ENCODE peak calls at places on chromosomes 1 and 21, in five cellular contexts. E is CD8-positive, alpha-beta memory T cell; N is GM23338; A is GM23248; H is iPS DF 6.9. C is an unnamed sample.
A peak's percentile ranks its signal among the peaks of the same experiment; 100 is the strongest.

GRCh38 chr1:91523462-91523861 is 22.8 kb downstream of the CDC7 start:
- DNase-seq in E (no peak), N (no peak), A (peak; percentile 22), H (no peak), C (no peak)

GRCh38 chr1:82086739-82087138 is 286.0 kb downstream of the ADGRL2 start:
- DNase-seq in E (no peak), N (no peak), A (peak; percentile 4), H (no peak), C (no peak)

GRCh38 chr1:115098979-115099692 is 9.8 kb upstream of the TSPAN2 start:
- DNase-seq in E (peak; percentile 63), N (peak; percentile 59), A (peak; percentile 76), H (no peak), C (peak; percentile 24)

GRCh38 chr21:45854702-45855247 is 126.8 kb upstream of the COL6A1 start:
- DNase-seq in E (no peak), N (no peak), A (no peak), H (no peak), C (no peak)

GRCh38 chr1:41513388-41513745 is 28.9 kb upstream of the EDN2 start:
- DNase-seq in E (no peak), N (peak; percentile 72), A (no peak), H (no peak), C (no peak)

GRCh38 chr1:228306275-228307217 is 98.7 kb downstream of the OBSCN start:
- DNase-seq in E (no peak), N (no peak), A (no peak), H (no peak), C (no peak)

GRCh38 chr21:26845066-26845749 is at the start of gene ADAMTS1:
- DNase-seq in E (no peak), N (peak; percentile 87), A (peak; percentile 94), H (no peak), C (no peak)

GRCh38 chr1:77539510-77540142 is 142.8 kb downstream of the ZZZ3 start:
- DNase-seq in E (no peak), N (no peak), A (peak; percentile 90), H (no peak), C (no peak)

GRCh38 chr1:237197470-237198425 is 155.8 kb downstream of the RYR2 start:
- DNase-seq in E (no peak), N (peak; percentile 71), A (no peak), H (no peak), C (no peak)

GRCh38 chr1:26158271-26159112 is at the start of gene FAM110D:
- DNase-seq in E (no peak), N (peak; percentile 49), A (no peak), H (no peak), C (no peak)

GRCh38 chr1:161359316-161359715 is 8.4 kb downstream of the CFAP126 start:
- DNase-seq in E (no peak), N (no peak), A (no peak), H (no peak), C (no peak)

GRCh38 chr1:183610053-183610452 is 19.8 kb upstream of the NCF2 start:
- DNase-seq in E (no peak), N (no peak), A (peak; percentile 60), H (no peak), C (no peak)

GRCh38 chr21:45436371-45437040 is 31.5 kb downstream of the COL18A1 start:
- DNase-seq in E (no peak), N (no peak), A (no peak), H (no peak), C (no peak)

GRCh38 chr1:111513410-111514020 is 10.1 kb upstream of the ADORA3 start:
- DNase-seq in E (no peak), N (no peak), A (no peak), H (no peak), C (no peak)

GRCh38 chr1:11550664-11551283 is 71.8 kb downstream of the DISP3 start:
- DNase-seq in E (no peak), N (peak; percentile 97), A (peak; percentile 83), H (peak; percentile 70), C (no peak)

GRCh38 chr1:218472885-218473284 is 127.7 kb downstream of the TGFB2 start:
- DNase-seq in E (no peak), N (no peak), A (no peak), H (no peak), C (no peak)

GRCh38 chr1:165949335-165950130 is 122.1 kb downstream of the UCK2 start:
- DNase-seq in E (no peak), N (peak; percentile 61), A (peak; percentile 47), H (no peak), C (no peak)

GRCh38 chr1:59485171-59485570 is 188.3 kb downstream of the FGGY start:
- DNase-seq in E (no peak), N (peak; percentile 31), A (no peak), H (no peak), C (no peak)

GRCh38 chr1:7384121-7384520 is 387.0 kb upstream of the VAMP3 start:
- DNase-seq in E (no peak), N (no peak), A (no peak), H (no peak), C (no peak)

GRCh38 chr1:63537940-63538339 is 14.6 kb downstream of the EFCAB7 start:
- DNase-seq in E (no peak), N (peak; percentile 11), A (peak; percentile 37), H (no peak), C (no peak)

GRCh38 chr21:45357436-45358260 is 47.3 kb upstream of the COL18A1 start:
- DNase-seq in E (no peak), N (peak; percentile 59), A (peak; percentile 47), H (no peak), C (no peak)

GRCh38 chr1:199774433-199775089 is 252.9 kb upstream of the NR5A2 start:
- DNase-seq in E (no peak), N (no peak), A (peak; percentile 12), H (no peak), C (no peak)

GRCh38 chr1:220291575-220291974 is 19.3 kb upstream of the RAB3GAP2 start:
- DNase-seq in E (no peak), N (no peak), A (no peak), H (no peak), C (no peak)

GRCh38 chr1:220294754-220295419 is 22.6 kb upstream of the RAB3GAP2 start:
- DNase-seq in E (no peak), N (no peak), A (peak; percentile 73), H (no peak), C (no peak)

GRCh38 chr1:220287129-220287528 is 14.9 kb upstream of the RAB3GAP2 start:
- DNase-seq in E (no peak), N (no peak), A (no peak), H (no peak), C (no peak)

GRCh38 chr1:220290163-220290761 is 18.0 kb upstream of the RAB3GAP2 start:
- DNase-seq in E (no peak), N (peak; percentile 49), A (no peak), H (no peak), C (no peak)
- H3K4me3 ChIP-seq in E (no peak overlapping the region), N (peak overlapping the region; percentile 30), A (no peak overlapping the region), H (no peak overlapping the region), C (no peak overlapping the region)

DNA sequence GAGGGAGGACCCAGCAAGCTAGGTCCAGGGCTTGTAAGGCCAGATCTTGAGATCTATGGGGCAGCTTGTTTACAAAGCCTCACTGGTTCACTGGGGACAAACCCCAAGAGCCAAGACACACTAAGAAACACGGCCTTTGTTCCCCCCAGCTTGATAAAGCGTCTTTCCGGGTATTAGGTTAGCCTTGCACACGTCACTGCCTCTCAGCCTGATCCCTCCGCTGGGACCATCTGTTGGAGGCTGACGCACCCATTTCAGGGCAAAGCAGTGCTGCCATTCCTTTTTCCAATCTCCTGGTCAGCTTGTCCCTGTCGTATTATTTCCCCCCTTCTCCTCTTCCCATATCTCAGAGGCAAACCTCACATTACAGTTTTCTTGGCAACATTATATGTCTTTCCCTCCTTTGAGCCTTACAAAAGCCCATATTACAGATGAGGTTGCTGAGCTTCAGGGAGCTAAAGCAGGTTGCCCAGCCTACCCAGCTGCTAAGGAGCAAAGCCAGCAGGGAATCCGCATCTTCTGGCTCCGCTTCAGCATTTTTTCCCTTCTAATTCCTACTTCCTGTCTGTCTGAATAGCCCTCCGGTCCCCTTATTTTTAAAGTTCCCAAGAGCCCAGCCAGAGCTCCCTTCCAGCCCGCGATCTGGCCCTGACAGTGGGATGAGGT is 4.1 kb downstream of the HEYL start:
- DNase-seq in E (no peak), N (peak; percentile 37), A (no peak), H (no peak), C (no peak)
- H3K4me3 ChIP-seq in E (no peak overlapping the region), N (no peak overlapping the region), A (no peak overlapping the region), H (no peak overlapping the region), C (no peak overlapping the region)

GRCh38 chr1:34164510-34165381 is at the start of gene CSMD2:
- DNase-seq in E (no peak), N (peak; percentile 85), A (peak; percentile 87), H (no peak), C (no peak)
- H3K4me3 ChIP-seq in E (no peak within 1 kb of the TSS), N (peak within 1 kb of the TSS; percentile 91), A (peak within 1 kb of the TSS; percentile 89), H (peak within 1 kb of the TSS; percentile 70), C (no peak within 1 kb of the TSS)

GRCh38 chr1:211874521-211875347 is 44.2 kb upstream of the LPGAT1 start:
- DNase-seq in E (no peak), N (no peak), A (no peak), H (no peak), C (no peak)
- H3K4me3 ChIP-seq in E (no peak overlapping the region), N (no peak overlapping the region), A (no peak overlapping the region), H (no peak overlapping the region), C (no peak overlapping the region)

GRCh38 chr1:16979475-16980327 is 719 bp downstream of the MFAP2 start:
- DNase-seq in E (no peak), N (peak; percentile 68), A (peak; percentile 66), H (no peak), C (no peak)
- H3K4me3 ChIP-seq in E (no peak overlapping the region), N (peak overlapping the region; percentile 88), A (peak overlapping the region; percentile 88), H (peak overlapping the region; percentile 68), C (no peak overlapping the region)

GRCh38 chr21:41641821-41642368 is 125.0 kb downstream of the RIPK4 start:
- DNase-seq in E (no peak), N (no peak), A (peak; percentile 95), H (no peak), C (no peak)

GRCh38 chr21:41641510-41641815 is 125.4 kb downstream of the RIPK4 start:
- DNase-seq in E (no peak), N (no peak), A (no peak), H (no peak), C (no peak)

GRCh38 chr21:41642399-41642798 is 124.5 kb downstream of the RIPK4 start:
- DNase-seq in E (no peak), N (no peak), A (peak; percentile 64), H (no peak), C (no peak)

GRCh38 chr21:41640756-41641509 is 125.9 kb downstream of the RIPK4 start:
- DNase-seq in E (no peak), N (no peak), A (peak; percentile 78), H (no peak), C (no peak)

DNA sequence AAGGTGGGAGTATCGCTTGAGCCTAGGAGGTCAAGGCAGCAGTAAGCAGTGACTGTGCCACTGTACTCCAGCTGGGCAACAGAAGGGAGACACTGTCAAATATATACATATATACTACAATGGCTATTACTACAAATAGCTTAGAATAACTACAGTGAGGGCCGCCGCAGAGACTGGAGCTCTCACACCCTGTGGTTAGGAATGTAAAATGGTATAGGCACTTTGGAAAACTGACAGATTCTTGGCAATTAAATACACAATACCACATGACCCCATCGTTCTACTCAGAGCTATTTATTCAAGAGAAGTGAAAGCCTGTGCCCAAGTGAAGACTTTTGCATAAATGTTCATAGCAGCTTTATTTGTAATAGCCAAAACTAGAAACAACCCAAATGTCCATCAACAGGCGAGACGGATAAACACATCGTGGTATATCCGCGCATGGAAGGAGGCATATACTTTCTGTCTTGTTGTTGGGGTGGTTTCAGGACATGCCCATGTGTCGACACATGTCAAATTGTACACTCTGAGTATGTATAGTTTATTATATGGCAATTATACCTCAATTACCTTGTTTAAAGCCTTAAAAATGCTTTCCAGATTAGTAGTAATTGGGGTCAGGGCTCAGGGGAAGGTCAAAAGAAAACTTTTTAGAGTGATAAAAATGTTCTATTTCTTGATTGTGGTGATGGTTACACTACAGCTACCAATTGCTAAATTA is 123.4 kb downstream of the RIPK4 start:
- DNase-seq in E (no peak), N (no peak), A (no peak), H (no peak), C (no peak)
- H3K4me3 ChIP-seq in E (no peak overlapping the region), N (no peak overlapping the region), A (no peak overlapping the region), H (no peak overlapping the region), C (no peak overlapping the region)

C was measured in GM12864.